ENCODE peak calls at places on chromosomes 5 and 9, in five cellular contexts. One of them, this sample, is unnamed.
A peak's percentile ranks its signal among the peaks of the same experiment; 100 is the strongest.

GRCh38 chr5:35087971-35088370 is 40.2 kb upstream of the AGXT2 start:
- DNase-seq in neural progenitor cell: no peak
- DNase-seq in HCT116: no peak
- DNase-seq in Karpas-422: no peak
- DNase-seq in GM23248: peak; percentile 83
- DNase-seq in this sample: no peak

GRCh38 chr5:76303917-76304316 is 99.2 kb upstream of the IQGAP2 start:
- DNase-seq in GM23248: peak; percentile 4
- DNase-seq in HCT116: no peak
- DNase-seq in Karpas-422: no peak
- DNase-seq in neural progenitor cell: no peak
- DNase-seq in this sample: no peak

GRCh38 chr5:94017579-94017978 is 276.2 kb upstream of the POU5F2 start:
- DNase-seq in neural progenitor cell: no peak
- DNase-seq in Karpas-422: no peak
- DNase-seq in GM23248: peak; percentile 19
- DNase-seq in HCT116: no peak
- DNase-seq in this sample: no peak

GRCh38 chr9:26243298-26243697 is 565.1 kb upstream of the TUSC1 start:
- DNase-seq in neural progenitor cell: no peak
- DNase-seq in GM23248: no peak
- DNase-seq in HCT116: no peak
- DNase-seq in Karpas-422: peak; percentile 5
- DNase-seq in this sample: no peak

GRCh38 chr5:149996186-149996890 is 4.1 kb downstream of the TIGD6 start:
- DNase-seq in Karpas-422: no peak
- DNase-seq in GM23248: no peak
- DNase-seq in HCT116: no peak
- DNase-seq in neural progenitor cell: no peak
- DNase-seq in this sample: no peak

GRCh38 chr5:37424441-37424840 is 45.3 kb downstream of the WDR70 start:
- DNase-seq in GM23248: no peak
- DNase-seq in Karpas-422: no peak
- DNase-seq in HCT116: no peak
- DNase-seq in neural progenitor cell: no peak
- DNase-seq in this sample: no peak

GRCh38 chr5:38591450-38591849 is 35.0 kb upstream of the LIFR start:
- DNase-seq in HCT116: no peak
- DNase-seq in Karpas-422: no peak
- DNase-seq in GM23248: peak; percentile 38
- DNase-seq in neural progenitor cell: no peak
- DNase-seq in this sample: no peak

GRCh38 chr9:93654351-93654961 is 78.1 kb downstream of the PHF2 start:
- DNase-seq in Karpas-422: no peak
- DNase-seq in neural progenitor cell: peak; percentile 18
- DNase-seq in HCT116: no peak
- DNase-seq in GM23248: no peak
- DNase-seq in this sample: no peak

GRCh38 chr5:61409568-61409967 is 77.5 kb downstream of the ZSWIM6 start:
- DNase-seq in Karpas-422: no peak
- DNase-seq in HCT116: peak; percentile 79
- DNase-seq in GM23248: peak; percentile 91
- DNase-seq in neural progenitor cell: no peak
- DNase-seq in this sample: peak; percentile 50

GRCh38 chr5:147417133-147417813 is 92.6 kb downstream of the DPYSL3 start:
- DNase-seq in GM23248: peak; percentile 60
- DNase-seq in Karpas-422: no peak
- DNase-seq in neural progenitor cell: no peak
- DNase-seq in HCT116: no peak
- DNase-seq in this sample: no peak

GRCh38 chr9:28166179-28166578 is 592.9 kb upstream of the C9orf72 start:
- DNase-seq in HCT116: no peak
- DNase-seq in GM23248: no peak
- DNase-seq in neural progenitor cell: no peak
- DNase-seq in Karpas-422: no peak
- DNase-seq in this sample: no peak

GRCh38 chr5:92885950-92886349 is 695.1 kb downstream of the NR2F1-AS1 start:
- DNase-seq in Karpas-422: no peak
- DNase-seq in GM23248: no peak
- DNase-seq in HCT116: no peak
- DNase-seq in neural progenitor cell: peak; percentile 75
- DNase-seq in this sample: peak; percentile 53

GRCh38 chr5:174723979-174724483 is 351 bp upstream of the MSX2 start:
- DNase-seq in GM23248: peak; percentile 45
- DNase-seq in neural progenitor cell: no peak
- DNase-seq in HCT116: peak; percentile 59
- DNase-seq in Karpas-422: no peak
- DNase-seq in this sample: no peak

GRCh38 chr5:145574889-145575573 is 260.1 kb downstream of the PRELID2 start:
- DNase-seq in neural progenitor cell: no peak
- DNase-seq in Karpas-422: no peak
- DNase-seq in GM23248: no peak
- DNase-seq in HCT116: peak; percentile 53
- DNase-seq in this sample: no peak

GRCh38 chr9:2570615-2571479 is 50.7 kb upstream of the VLDLR start:
- DNase-seq in neural progenitor cell: no peak
- DNase-seq in Karpas-422: peak; percentile 63
- DNase-seq in HCT116: peak; percentile 79
- DNase-seq in GM23248: peak; percentile 45
- DNase-seq in this sample: peak; percentile 41

GRCh38 chr5:14364096-14364495 is 217.5 kb upstream of the OTULINL start:
- DNase-seq in Karpas-422: peak; percentile 50
- DNase-seq in neural progenitor cell: no peak
- DNase-seq in HCT116: no peak
- DNase-seq in GM23248: peak; percentile 26
- DNase-seq in this sample: no peak

GRCh38 chr9:137082222-137082924 is 4.4 kb upstream of the MAN1B1 start:
- DNase-seq in neural progenitor cell: no peak
- DNase-seq in GM23248: no peak
- DNase-seq in HCT116: no peak
- DNase-seq in Karpas-422: no peak
- DNase-seq in this sample: no peak

GRCh38 chr9:132451276-132451675 is 41.3 kb downstream of the CFAP77 start:
- DNase-seq in Karpas-422: no peak
- DNase-seq in GM23248: no peak
- DNase-seq in neural progenitor cell: no peak
- DNase-seq in HCT116: no peak
- DNase-seq in this sample: no peak

GRCh38 chr5:175609504-175609903 is 48.4 kb upstream of the HRH2 start:
- DNase-seq in neural progenitor cell: no peak
- DNase-seq in HCT116: no peak
- DNase-seq in GM23248: no peak
- DNase-seq in Karpas-422: no peak
- DNase-seq in this sample: no peak

GRCh38 chr5:55438931-55439477 is 95.8 kb downstream of the PLPP1 start:
- DNase-seq in GM23248: peak; percentile 58
- DNase-seq in neural progenitor cell: peak; percentile 40
- DNase-seq in HCT116: no peak
- DNase-seq in Karpas-422: no peak
- DNase-seq in this sample: peak; percentile 20

GRCh38 chr5:5524327-5524726 is 101.8 kb downstream of the ICE1 start:
- DNase-seq in HCT116: no peak
- DNase-seq in Karpas-422: no peak
- DNase-seq in neural progenitor cell: no peak
- DNase-seq in GM23248: no peak
- DNase-seq in this sample: no peak

GRCh38 chr5:85927632-85928031 is 690.1 kb upstream of the COX7C start:
- DNase-seq in GM23248: no peak
- DNase-seq in HCT116: no peak
- DNase-seq in Karpas-422: no peak
- DNase-seq in neural progenitor cell: no peak
- DNase-seq in this sample: no peak

GRCh38 chr5:132611965-132612364 is 46.0 kb upstream of the IL13 start:
- DNase-seq in neural progenitor cell: no peak
- DNase-seq in GM23248: no peak
- DNase-seq in Karpas-422: no peak
- DNase-seq in HCT116: no peak
- DNase-seq in this sample: no peak

GRCh38 chr9:136311433-136312375 is 7.8 kb upstream of the CCDC187 start:
- DNase-seq in neural progenitor cell: no peak
- DNase-seq in GM23248: no peak
- DNase-seq in Karpas-422: peak; percentile 83
- DNase-seq in HCT116: peak; percentile 47
- DNase-seq in this sample: peak; percentile 62

GRCh38 chr9:133477992-133478850 is 678 bp downstream of the SLC2A6 start:
- DNase-seq in GM23248: peak; percentile 59
- DNase-seq in Karpas-422: peak; percentile 82
- DNase-seq in HCT116: no peak
- DNase-seq in neural progenitor cell: peak; percentile 65
- DNase-seq in this sample: peak; percentile 52

GRCh38 chr5:82808960-82809359 is 268.2 kb downstream of the TMEM167A start:
- DNase-seq in neural progenitor cell: no peak
- DNase-seq in GM23248: no peak
- DNase-seq in HCT116: no peak
- DNase-seq in Karpas-422: no peak
- DNase-seq in this sample: no peak

GRCh38 chr5:124906339-124907097 is 160.1 kb upstream of the ZNF608 start:
- DNase-seq in neural progenitor cell: peak; percentile 53
- DNase-seq in GM23248: peak; percentile 82
- DNase-seq in Karpas-422: no peak
- DNase-seq in HCT116: no peak
- DNase-seq in this sample: peak; percentile 17

GRCh38 chr9:87872079-87872624 is 10.5 kb upstream of the SPATA31E1 start:
- DNase-seq in Karpas-422: no peak
- DNase-seq in HCT116: no peak
- DNase-seq in GM23248: peak; percentile 47
- DNase-seq in neural progenitor cell: no peak
- DNase-seq in this sample: no peak

GRCh38 chr5:129541648-129542251 is 81.7 kb downstream of the ADAMTS19 start:
- DNase-seq in GM23248: no peak
- DNase-seq in HCT116: peak; percentile 48
- DNase-seq in Karpas-422: peak; percentile 80
- DNase-seq in neural progenitor cell: no peak
- DNase-seq in this sample: peak; percentile 13

GRCh38 chr9:35726876-35727438 is 5.0 kb downstream of the TLN1 start:
- DNase-seq in HCT116: no peak
- DNase-seq in GM23248: peak; percentile 66
- DNase-seq in Karpas-422: peak; percentile 64
- DNase-seq in neural progenitor cell: no peak
- DNase-seq in this sample: peak; percentile 35

GRCh38 chr5:64788156-64788555 is 19.4 kb downstream of the CWC27 start:
- DNase-seq in neural progenitor cell: no peak
- DNase-seq in GM23248: no peak
- DNase-seq in HCT116: no peak
- DNase-seq in Karpas-422: no peak
- DNase-seq in this sample: no peak

DNA sequence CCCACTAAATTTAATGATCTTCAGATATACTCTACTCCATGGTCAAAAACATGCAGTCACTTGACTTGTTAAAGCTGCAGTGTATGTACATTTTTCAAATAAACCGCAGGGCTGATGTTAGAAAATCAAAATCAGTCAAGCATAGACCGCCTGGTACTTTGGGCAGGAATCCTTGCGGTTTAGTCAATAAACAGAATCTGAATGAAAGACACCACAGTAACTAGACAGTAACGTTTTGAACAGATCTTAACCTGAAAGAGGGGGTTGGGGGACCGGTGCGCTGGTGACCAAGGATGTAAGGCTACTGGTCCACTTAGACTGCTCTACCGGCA is 188.8 kb downstream of the BNC2 start:
- DNase-seq in HCT116: no peak
- DNase-seq in neural progenitor cell: no peak
- DNase-seq in GM23248: no peak
- DNase-seq in Karpas-422: no peak
- DNase-seq in this sample: no peak
- H3K9ac ChIP-seq in HCT116: no peak overlapping the region
- H3K9ac ChIP-seq in neural progenitor cell: no peak overlapping the region
- H3K9ac ChIP-seq in GM23248: peak overlapping the region; percentile 47
- H3K9ac ChIP-seq in Karpas-422: no peak overlapping the region
- H3K9ac ChIP-seq in this sample: no peak overlapping the region

DNA sequence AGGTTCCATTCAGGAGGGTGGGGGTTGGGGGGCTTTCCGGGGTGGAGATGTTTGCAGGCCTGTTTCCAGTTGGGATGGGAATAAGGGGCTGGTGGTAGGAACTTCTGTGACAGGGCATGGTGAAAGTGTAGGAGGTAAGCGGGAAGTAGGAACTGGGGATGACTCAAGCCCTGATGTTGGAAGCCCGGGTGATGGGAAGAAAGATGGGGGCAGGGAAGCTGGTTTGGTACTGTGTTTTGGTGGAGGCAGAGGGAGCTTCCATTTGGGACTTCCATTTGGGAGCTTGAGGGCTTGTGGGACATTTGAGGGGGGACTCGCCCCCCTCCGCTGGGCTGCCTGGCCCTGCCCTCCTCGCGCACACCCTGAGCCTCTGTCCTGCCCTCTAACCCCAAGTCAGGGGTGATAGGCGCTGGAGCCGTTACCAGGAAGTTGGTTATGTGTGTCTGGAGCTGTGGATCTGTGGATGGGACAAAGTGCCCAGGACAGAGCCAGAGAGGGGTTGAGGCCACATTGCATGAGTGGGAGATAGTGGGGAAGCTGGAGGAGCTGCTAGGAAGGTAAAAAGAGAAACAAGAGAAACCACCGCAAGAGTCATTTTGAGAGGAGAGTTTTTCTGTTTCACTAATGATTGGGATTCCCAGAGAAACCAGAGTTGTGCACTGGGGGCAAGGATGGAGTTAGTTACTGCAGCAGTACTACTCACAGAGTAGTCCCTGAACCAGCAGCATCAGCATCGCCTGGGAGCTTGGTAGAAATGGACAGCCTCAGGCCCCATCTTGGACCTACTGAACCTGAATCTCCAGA is 6.6 kb downstream of the RGS14 start:
- DNase-seq in neural progenitor cell: no peak
- DNase-seq in HCT116: no peak
- DNase-seq in Karpas-422: no peak
- DNase-seq in GM23248: peak; percentile 45
- DNase-seq in this sample: no peak
- H3K4me3 ChIP-seq in neural progenitor cell: no peak overlapping the region
- H3K4me3 ChIP-seq in HCT116: no peak overlapping the region
- H3K4me3 ChIP-seq in Karpas-422: no peak overlapping the region
- H3K4me3 ChIP-seq in GM23248: no peak overlapping the region
- H3K4me3 ChIP-seq in this sample: no peak overlapping the region

DNA sequence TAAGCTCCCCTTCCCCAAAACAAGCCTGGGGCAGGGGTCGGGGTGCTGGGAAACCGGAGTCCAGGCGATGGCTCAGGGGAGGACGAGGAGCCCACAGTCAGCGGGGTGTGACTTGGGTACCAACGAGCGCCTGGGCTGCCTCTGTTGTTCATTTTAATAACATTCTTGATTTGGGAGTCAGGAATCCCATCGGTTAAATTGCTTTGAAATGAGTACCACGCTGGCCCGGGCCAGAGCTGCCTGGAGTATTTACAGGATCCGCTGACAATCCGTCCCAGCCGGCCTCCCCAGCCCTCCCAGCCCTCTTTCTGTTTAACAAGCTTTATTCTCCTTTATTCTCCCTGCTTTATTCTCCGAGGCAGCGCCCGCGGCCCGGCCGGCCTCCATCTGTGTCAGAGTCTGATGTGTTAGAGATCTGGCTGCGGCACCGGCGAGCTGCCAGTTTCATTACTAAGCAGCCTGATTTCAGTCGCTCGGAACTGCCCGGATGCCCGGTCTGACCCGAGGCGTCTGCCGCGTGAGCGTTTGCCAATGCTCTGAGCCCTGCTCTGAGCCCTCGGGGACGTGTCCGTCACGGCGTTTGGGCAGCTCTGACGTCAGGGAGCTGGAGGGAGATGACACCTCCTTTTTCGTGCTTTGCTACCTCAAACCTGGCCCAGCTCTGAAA is 16.5 kb upstream of the QRFP start:
- DNase-seq in Karpas-422: no peak
- DNase-seq in GM23248: peak; percentile 96
- DNase-seq in neural progenitor cell: peak; percentile 70
- DNase-seq in HCT116: no peak
- DNase-seq in this sample: no peak
- H3K9ac ChIP-seq in Karpas-422: no peak overlapping the region
- H3K9ac ChIP-seq in GM23248: peak overlapping the region; percentile 59
- H3K9ac ChIP-seq in neural progenitor cell: no peak overlapping the region
- H3K9ac ChIP-seq in HCT116: no peak overlapping the region
- H3K9ac ChIP-seq in this sample: no peak overlapping the region

GRCh38 chr5:170313344-170313743 is 15.8 kb upstream of the LCP2 start:
- DNase-seq in neural progenitor cell: no peak
- DNase-seq in Karpas-422: no peak
- DNase-seq in HCT116: no peak
- DNase-seq in GM23248: no peak
- DNase-seq in this sample: no peak
- H3K4me3 ChIP-seq in neural progenitor cell: no peak overlapping the region
- H3K4me3 ChIP-seq in Karpas-422: no peak overlapping the region
- H3K4me3 ChIP-seq in HCT116: no peak overlapping the region
- H3K4me3 ChIP-seq in GM23248: no peak overlapping the region
- H3K4me3 ChIP-seq in this sample: no peak overlapping the region